ENCODE peak calls at places on chromosomes 3 and 15, in six cellular contexts. One of them, this sample, is unnamed.

GRCh38 chr3:14319654-14320182 is 82.7 kb upstream of the SLC6A6 start:
- DNase-seq in trophoblast cell: peak; percentile 62
- DNase-seq in hepatocyte: peak; percentile 81
- DNase-seq in stomach: peak; percentile 67
- DNase-seq in breast epithelium: no peak
- DNase-seq in left lung: no peak
- DNase-seq in this sample: no peak

GRCh38 chr3:113614402-113614801 is 82.0 kb downstream of the USF3 start:
- DNase-seq in trophoblast cell: no peak
- DNase-seq in hepatocyte: no peak
- DNase-seq in stomach: no peak
- DNase-seq in breast epithelium: peak; percentile 33
- DNase-seq in left lung: no peak
- DNase-seq in this sample: no peak

GRCh38 chr3:99502871-99503270 is 135.5 kb upstream of the COL8A1 start:
- DNase-seq in trophoblast cell: no peak
- DNase-seq in hepatocyte: no peak
- DNase-seq in stomach: no peak
- DNase-seq in breast epithelium: no peak
- DNase-seq in left lung: no peak
- DNase-seq in this sample: no peak

GRCh38 chr15:80445300-80446041 is 41.3 kb downstream of the ARNT2 start:
- DNase-seq in trophoblast cell: no peak
- DNase-seq in hepatocyte: no peak
- DNase-seq in stomach: no peak
- DNase-seq in breast epithelium: no peak
- DNase-seq in left lung: no peak
- DNase-seq in this sample: no peak

GRCh38 chr3:149276621-149277020 is 55.0 kb upstream of the CP start:
- DNase-seq in trophoblast cell: no peak
- DNase-seq in hepatocyte: no peak
- DNase-seq in stomach: no peak
- DNase-seq in breast epithelium: no peak
- DNase-seq in left lung: no peak
- DNase-seq in this sample: no peak

GRCh38 chr3:191390580-191390979 is 60.3 kb upstream of the UTS2B start:
- DNase-seq in trophoblast cell: no peak
- DNase-seq in hepatocyte: no peak
- DNase-seq in stomach: no peak
- DNase-seq in breast epithelium: no peak
- DNase-seq in left lung: no peak
- DNase-seq in this sample: no peak

GRCh38 chr3:13581485-13582365 is 32.8 kb downstream of the FBLN2 start:
- DNase-seq in trophoblast cell: no peak
- DNase-seq in hepatocyte: no peak
- DNase-seq in stomach: no peak
- DNase-seq in breast epithelium: no peak
- DNase-seq in left lung: no peak
- DNase-seq in this sample: no peak

GRCh38 chr3:50516048-50516871 is 12.8 kb upstream of the CACNA2D2 start:
- DNase-seq in trophoblast cell: no peak
- DNase-seq in hepatocyte: peak; percentile 91
- DNase-seq in stomach: peak; percentile 26
- DNase-seq in breast epithelium: no peak
- DNase-seq in left lung: no peak
- DNase-seq in this sample: no peak

GRCh38 chr15:70088887-70089691 is 8.6 kb downstream of the TLE3 start:
- DNase-seq in trophoblast cell: no peak
- DNase-seq in hepatocyte: peak; percentile 34
- DNase-seq in stomach: no peak
- DNase-seq in breast epithelium: no peak
- DNase-seq in left lung: no peak
- DNase-seq in this sample: no peak

GRCh38 chr3:105598047-105598796 is 231.5 kb downstream of the ALCAM start:
- DNase-seq in trophoblast cell: peak; percentile 59
- DNase-seq in hepatocyte: peak; percentile 19
- DNase-seq in stomach: no peak
- DNase-seq in breast epithelium: no peak
- DNase-seq in left lung: no peak
- DNase-seq in this sample: no peak

GRCh38 chr15:65085990-65086679 is 9.6 kb downstream of the KBTBD13 start:
- DNase-seq in trophoblast cell: peak; percentile 26
- DNase-seq in hepatocyte: peak; percentile 8
- DNase-seq in stomach: peak; percentile 38
- DNase-seq in breast epithelium: peak; percentile 53
- DNase-seq in left lung: no peak
- DNase-seq in this sample: no peak

GRCh38 chr15:62456011-62456920 is 291.2 kb upstream of the C2CD4B start:
- DNase-seq in trophoblast cell: no peak
- DNase-seq in hepatocyte: no peak
- DNase-seq in stomach: no peak
- DNase-seq in breast epithelium: no peak
- DNase-seq in left lung: no peak
- DNase-seq in this sample: no peak

GRCh38 chr3:130850044-130850797 is 43.7 kb upstream of the ATP2C1 start:
- DNase-seq in trophoblast cell: peak; percentile 53
- DNase-seq in hepatocyte: peak; percentile 18
- DNase-seq in stomach: no peak
- DNase-seq in breast epithelium: no peak
- DNase-seq in left lung: no peak
- DNase-seq in this sample: no peak

GRCh38 chr3:149967067-149967685 is 3.5 kb downstream of the PFN2 start:
- DNase-seq in trophoblast cell: peak; percentile 13
- DNase-seq in hepatocyte: peak; percentile 46
- DNase-seq in stomach: no peak
- DNase-seq in breast epithelium: no peak
- DNase-seq in left lung: no peak
- DNase-seq in this sample: no peak

GRCh38 chr15:92541197-92542190 is 114.1 kb downstream of the FAM174B start:
- DNase-seq in trophoblast cell: no peak
- DNase-seq in hepatocyte: no peak
- DNase-seq in stomach: no peak
- DNase-seq in breast epithelium: peak; percentile 64
- DNase-seq in left lung: no peak
- DNase-seq in this sample: no peak

GRCh38 chr3:126102530-126102951 is 18.6 kb upstream of the SLC41A3 start:
- DNase-seq in trophoblast cell: no peak
- DNase-seq in hepatocyte: peak; percentile 17
- DNase-seq in stomach: no peak
- DNase-seq in breast epithelium: peak; percentile 25
- DNase-seq in left lung: no peak
- DNase-seq in this sample: no peak

GRCh38 chr3:34351857-34352545 is 553.6 kb downstream of the PDCD6IP start:
- DNase-seq in trophoblast cell: no peak
- DNase-seq in hepatocyte: peak; percentile 46
- DNase-seq in stomach: no peak
- DNase-seq in breast epithelium: no peak
- DNase-seq in left lung: no peak
- DNase-seq in this sample: no peak

GRCh38 chr3:60992395-60992794 is 258.9 kb downstream of the FHIT start:
- DNase-seq in trophoblast cell: no peak
- DNase-seq in hepatocyte: no peak
- DNase-seq in stomach: no peak
- DNase-seq in breast epithelium: peak; percentile 71
- DNase-seq in left lung: no peak
- DNase-seq in this sample: no peak

GRCh38 chr3:94862703-94863102 is 799.8 kb downstream of the NSUN3 start:
- DNase-seq in trophoblast cell: peak; percentile 17
- DNase-seq in hepatocyte: peak; percentile 54
- DNase-seq in stomach: no peak
- DNase-seq in breast epithelium: no peak
- DNase-seq in left lung: no peak
- DNase-seq in this sample: no peak

GRCh38 chr3:174089592-174089991 is 692.0 kb downstream of the NLGN1 start:
- DNase-seq in trophoblast cell: no peak
- DNase-seq in hepatocyte: no peak
- DNase-seq in stomach: no peak
- DNase-seq in breast epithelium: no peak
- DNase-seq in left lung: no peak
- DNase-seq in this sample: no peak

DNA sequence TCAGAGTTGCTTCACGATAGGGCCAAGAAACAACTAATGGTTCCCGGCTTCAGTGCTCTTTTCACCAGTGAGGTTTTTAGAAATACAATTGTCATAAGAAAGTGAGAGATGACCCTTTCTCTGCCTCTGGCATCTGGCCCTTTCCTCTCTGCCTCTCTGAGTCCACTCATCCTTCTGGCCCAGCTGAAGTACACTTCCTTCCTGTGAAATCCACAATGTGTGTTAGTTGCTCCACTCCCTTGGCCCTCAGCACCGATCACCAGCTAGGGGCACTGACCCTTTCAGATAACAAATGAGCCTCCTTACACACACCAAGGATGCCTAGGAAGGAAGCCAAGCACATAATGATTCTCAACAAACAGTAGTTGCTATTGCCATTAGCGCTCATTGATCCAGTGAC is 3.0 kb upstream of the CAV3 start:
- DNase-seq in trophoblast cell: no peak
- DNase-seq in hepatocyte: no peak
- DNase-seq in stomach: no peak
- DNase-seq in breast epithelium: no peak
- DNase-seq in left lung: no peak
- DNase-seq in this sample: no peak
- H3K4me1 ChIP-seq in trophoblast cell: no peaks in the 10 kb centered on the region
- H3K4me1 ChIP-seq in hepatocyte: peaks cover 3% of the 10 kb centered on the region
- H3K4me1 ChIP-seq in stomach: no peaks in the 10 kb centered on the region
- H3K4me1 ChIP-seq in breast epithelium: no peaks in the 10 kb centered on the region
- H3K4me1 ChIP-seq in left lung: no peaks in the 10 kb centered on the region
- H3K4me1 ChIP-seq in this sample: no peaks in the 10 kb centered on the region

DNA sequence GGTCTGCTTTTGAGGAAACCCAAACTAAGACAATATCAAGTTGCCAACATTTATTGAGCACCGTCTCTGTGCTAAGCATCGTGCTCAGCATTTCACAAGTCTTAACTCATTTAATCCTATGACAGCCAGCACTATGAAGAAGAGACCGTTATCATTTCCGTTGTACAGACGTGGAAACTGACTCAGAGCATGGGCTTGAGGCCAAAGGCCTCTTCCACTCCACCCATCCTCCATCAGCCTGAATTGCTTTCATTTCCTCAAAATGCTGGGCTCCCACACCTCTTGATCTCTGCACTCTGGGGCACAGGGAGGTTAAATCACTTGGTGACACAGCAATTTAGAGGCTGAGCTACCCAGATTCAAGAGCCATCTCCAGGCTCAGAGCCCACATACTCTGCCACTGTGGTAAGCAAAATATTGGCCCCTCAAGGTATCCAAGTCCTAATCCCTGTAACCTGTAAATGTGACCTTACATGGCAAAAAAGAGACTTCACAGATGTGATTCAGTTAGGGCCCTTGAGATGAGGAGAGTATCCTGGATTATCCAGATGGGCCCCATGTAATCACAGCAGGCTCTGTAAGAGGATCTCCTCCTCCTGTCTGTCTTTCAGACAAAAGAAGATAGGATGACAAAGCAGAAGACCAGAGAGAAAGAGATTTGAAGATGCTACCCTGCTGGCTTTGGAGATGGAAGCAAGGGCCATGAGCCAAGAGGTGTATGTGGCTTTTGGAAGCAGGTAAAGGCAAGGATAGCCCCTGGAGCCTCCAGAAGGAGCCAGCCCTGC is 24.3 kb upstream of the FLNB start:
- DNase-seq in trophoblast cell: peak; percentile 63
- DNase-seq in hepatocyte: peak; percentile 67
- DNase-seq in stomach: peak; percentile 58
- DNase-seq in breast epithelium: no peak
- DNase-seq in left lung: no peak
- DNase-seq in this sample: no peak
- H3K27ac ChIP-seq in trophoblast cell: no peak overlapping the region
- H3K27ac ChIP-seq in hepatocyte: peak overlapping the region; percentile 75
- H3K27ac ChIP-seq in stomach: peak overlapping the region; percentile 56
- H3K27ac ChIP-seq in breast epithelium: peak overlapping the region; percentile 48
- H3K27ac ChIP-seq in left lung: peak overlapping the region; percentile 13
- H3K27ac ChIP-seq in this sample: no peak overlapping the region

DNA sequence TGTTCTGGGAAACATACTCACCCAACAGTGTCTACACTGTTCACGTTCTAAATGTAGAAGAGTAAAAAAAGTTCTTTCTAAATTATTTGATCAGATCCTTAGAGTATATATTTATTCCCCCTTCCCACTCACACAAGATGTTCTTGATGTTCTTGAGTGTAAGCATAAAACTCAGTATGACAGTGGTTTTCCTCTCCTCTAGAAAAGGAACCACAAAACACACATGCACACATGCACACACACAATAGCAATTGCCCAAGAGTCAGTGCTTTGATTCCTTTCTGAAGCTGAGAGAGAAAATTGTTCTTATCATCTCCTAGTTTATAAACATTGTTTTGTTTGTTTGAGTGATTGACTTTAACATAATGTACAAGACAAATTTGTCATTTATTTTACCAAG is 123.2 kb upstream of the PHLDB2 start:
- DNase-seq in trophoblast cell: no peak
- DNase-seq in hepatocyte: no peak
- DNase-seq in stomach: no peak
- DNase-seq in breast epithelium: no peak
- DNase-seq in left lung: no peak
- DNase-seq in this sample: no peak
- H3K4me1 ChIP-seq in trophoblast cell: peaks cover 5% of the 10 kb centered on the region
- H3K4me1 ChIP-seq in hepatocyte: peaks cover 35% of the 10 kb centered on the region
- H3K4me1 ChIP-seq in stomach: peaks cover 34% of the 10 kb centered on the region
- H3K4me1 ChIP-seq in breast epithelium: peaks cover 5% of the 10 kb centered on the region
- H3K4me1 ChIP-seq in left lung: no peaks in the 10 kb centered on the region
- H3K4me1 ChIP-seq in this sample: peaks cover 36% of the 10 kb centered on the region

GRCh38 chr3:177832862-177833261 is 635.6 kb upstream of the TBL1XR1 start:
- DNase-seq in trophoblast cell: no peak
- DNase-seq in hepatocyte: no peak
- DNase-seq in stomach: no peak
- DNase-seq in breast epithelium: no peak
- DNase-seq in left lung: no peak
- DNase-seq in this sample: no peak

GRCh38 chr3:177831361-177831760 is 634.1 kb upstream of the TBL1XR1 start:
- DNase-seq in trophoblast cell: no peak
- DNase-seq in hepatocyte: no peak
- DNase-seq in stomach: no peak
- DNase-seq in breast epithelium: no peak
- DNase-seq in left lung: no peak
- DNase-seq in this sample: no peak

GRCh38 chr3:177827517-177828249 is 630.4 kb upstream of the TBL1XR1 start:
- DNase-seq in trophoblast cell: peak; percentile 70
- DNase-seq in hepatocyte: peak; percentile 64
- DNase-seq in stomach: no peak
- DNase-seq in breast epithelium: no peak
- DNase-seq in left lung: no peak
- DNase-seq in this sample: no peak

GRCh38 chr3:177833392-177833791 is 636.1 kb upstream of the TBL1XR1 start:
- DNase-seq in trophoblast cell: no peak
- DNase-seq in hepatocyte: no peak
- DNase-seq in stomach: no peak
- DNase-seq in breast epithelium: no peak
- DNase-seq in left lung: no peak
- DNase-seq in this sample: no peak

DNA sequence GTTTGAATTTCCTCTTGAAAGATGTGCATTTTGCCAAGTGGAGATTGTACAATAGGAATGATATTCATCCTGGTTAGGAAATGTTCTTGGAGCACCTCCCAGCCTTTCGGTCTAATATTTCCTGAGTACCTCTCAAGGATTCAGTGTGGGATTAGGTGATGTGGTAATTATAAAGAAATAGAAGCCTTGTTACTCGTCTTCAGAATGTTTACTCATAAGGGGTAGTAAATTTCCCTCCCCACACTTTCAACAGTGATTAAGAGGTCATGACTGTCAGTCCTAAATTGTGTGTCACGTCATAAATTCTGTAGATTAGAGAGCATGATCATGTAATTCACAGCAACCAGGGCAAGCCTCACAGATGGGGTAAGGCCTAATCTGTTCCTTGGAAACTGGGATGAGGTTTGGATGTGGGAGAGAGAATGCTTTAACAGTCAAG is 633.1 kb upstream of the TBL1XR1 start:
- DNase-seq in trophoblast cell: no peak
- DNase-seq in hepatocyte: peak; percentile 26
- DNase-seq in stomach: no peak
- DNase-seq in breast epithelium: peak; percentile 61
- DNase-seq in left lung: no peak
- DNase-seq in this sample: no peak
- H3K27ac ChIP-seq in trophoblast cell: no peak overlapping the region
- H3K27ac ChIP-seq in hepatocyte: peak overlapping the region; percentile 44
- H3K27ac ChIP-seq in stomach: peak overlapping the region; percentile 30
- H3K27ac ChIP-seq in breast epithelium: peak overlapping the region; percentile 78
- H3K27ac ChIP-seq in left lung: peak overlapping the region; percentile 34
- H3K27ac ChIP-seq in this sample: peak overlapping the region; percentile 62